ENCODE peak calls at places on chromosomes 11 and 22, in four cellular contexts. C is K562, K is HEK293T, X is HepG2. N is an unnamed sample.
A peak's percentile ranks its signal among the peaks of the same experiment; 100 is the strongest.

GRCh38 chr22:17842386-17842785 is 68.1 kb upstream of the BID start:
- DNase-seq in K (no peak), C (no peak), X (no peak), N (no peak)

GRCh38 chr11:38300570-38300969 is 1702.5 kb upstream of the RAG2 start:
- DNase-seq in X (no peak), K (no peak), C (no peak), N (no peak)

GRCh38 chr22:40058265-40058664 is 63.5 kb downstream of the FAM83F start:
- DNase-seq in C (peak; percentile 66), X (no peak), K (peak; percentile 33), N (no peak)

GRCh38 chr11:127816959-127817358 is 770.4 kb downstream of the ETS1 start:
- DNase-seq in X (no peak), K (no peak), C (no peak), N (no peak)

GRCh38 chr11:102564110-102564509 is 33.6 kb upstream of the MMP7 start:
- DNase-seq in C (peak; percentile 8), K (no peak), X (peak; percentile 27), N (no peak)

GRCh38 chr11:28922351-28922981 is 814.3 kb downstream of the METTL15 start:
- DNase-seq in K (no peak), X (no peak), C (no peak), N (no peak)

GRCh38 chr11:10044618-10045017 is 249.4 kb downstream of the SBF2 start:
- DNase-seq in X (peak; percentile 4), C (no peak), K (no peak), N (no peak)

GRCh38 chr22:19505735-19506126 is 18.5 kb downstream of the CLDN5 start:
- DNase-seq in X (no peak), K (no peak), C (no peak), N (no peak)

GRCh38 chr11:106288057-106288456 is 210.6 kb downstream of the AASDHPPT start:
- DNase-seq in K (no peak), C (no peak), X (no peak), N (no peak)

GRCh38 chr22:37739000-37739399 is 42.2 kb downstream of the TRIOBP start:
- DNase-seq in K (no peak), C (no peak), X (no peak), N (no peak)

GRCh38 chr11:88292156-88292844 is 45.2 kb downstream of the CTSC start:
- DNase-seq in K (no peak), X (peak; percentile 6), C (no peak), N (no peak)

GRCh38 chr11:119683783-119684182 is 45.2 kb downstream of the NECTIN1 start:
- DNase-seq in X (no peak), C (no peak), K (no peak), N (no peak)

DNA sequence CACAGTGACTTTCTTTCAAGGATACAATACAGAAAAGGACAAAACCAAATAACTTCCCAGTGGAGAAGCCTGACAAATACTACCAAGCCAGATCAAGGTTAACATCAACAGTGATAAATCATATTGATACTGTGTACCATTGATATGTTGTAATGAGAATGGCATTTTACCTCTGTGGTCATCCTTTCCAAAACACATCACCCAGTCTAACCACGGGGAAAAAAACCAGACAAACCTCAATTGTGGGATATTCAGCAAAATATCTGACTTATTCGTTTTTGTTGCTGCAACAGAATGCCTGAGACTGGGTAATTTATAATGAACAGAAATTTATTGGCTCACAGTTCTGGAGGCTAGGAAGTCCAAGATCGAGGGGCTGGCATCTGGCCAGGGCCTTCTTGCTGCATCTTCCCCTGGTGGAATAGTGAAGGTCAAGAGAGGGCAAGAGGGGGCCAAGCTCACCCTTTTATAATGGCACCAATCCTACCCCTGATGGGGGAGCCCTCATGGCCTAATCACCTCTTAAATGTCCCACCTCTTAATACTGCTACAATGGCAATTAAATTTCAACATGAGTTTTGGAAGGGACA is 66.1 kb downstream of the FAM76B start:
- DNase-seq in C (no peak), K (no peak), X (no peak), N (no peak)
- TF ChIP-seq ELF4 in C (no peak), K (no peak), X (no peak), N (no peak)

GRCh38 chr11:34616086-34616485 is 4.8 kb upstream of the EHF start:
- DNase-seq in K (no peak), X (no peak), C (no peak), N (no peak)

GRCh38 chr11:34613015-34613414 is 7.9 kb upstream of the EHF start:
- DNase-seq in C (no peak), X (no peak), K (no peak), N (no peak)

GRCh38 chr11:34616830-34617504 is 3.9 kb upstream of the EHF start:
- DNase-seq in K (no peak), X (no peak), C (peak; percentile 63), N (no peak)

GRCh38 chr11:34613462-34614183 is 7.3 kb upstream of the EHF start:
- DNase-seq in X (no peak), C (no peak), K (no peak), N (no peak)

DNA sequence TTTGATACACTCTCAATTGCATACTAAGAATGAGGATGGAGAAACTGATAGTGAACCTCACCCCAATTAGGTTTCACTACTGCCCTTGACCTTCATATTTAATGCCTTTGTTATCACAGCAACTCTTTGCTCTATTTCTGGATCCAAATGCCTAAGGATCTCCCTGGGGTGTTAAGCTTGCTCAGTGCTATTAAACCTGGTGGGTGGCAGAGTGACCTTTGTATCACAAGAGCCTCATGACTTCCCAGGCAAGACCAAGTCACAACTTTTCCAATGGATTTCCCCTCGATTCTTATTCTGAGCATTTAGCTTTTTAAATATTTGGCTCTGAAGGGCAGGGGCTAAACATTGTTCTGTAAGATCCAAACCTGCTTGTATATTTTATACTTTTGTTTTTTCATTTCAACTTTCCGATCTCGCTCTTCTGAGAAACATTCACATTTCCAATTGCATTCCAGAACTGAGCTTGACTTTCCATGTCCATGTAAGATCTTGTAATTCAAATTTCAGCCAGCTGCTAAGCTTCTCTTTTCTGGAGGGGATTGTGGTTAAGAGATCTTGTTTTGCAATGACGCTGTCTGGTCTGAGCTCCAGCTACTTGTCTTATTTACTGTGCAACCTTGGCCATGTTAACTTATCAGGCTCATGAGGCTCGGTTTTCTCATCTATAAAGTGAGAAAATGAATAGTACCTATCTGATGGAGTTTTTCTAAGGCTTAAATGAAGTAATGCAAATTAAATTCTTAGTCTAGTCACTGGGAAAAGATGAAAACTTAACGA is 6.4 kb upstream of the EHF start:
- DNase-seq in K (no peak), X (no peak), C (no peak), N (no peak)
- TF ChIP-seq ELF4 in K (no peak), X (no peak), C (no peak), N (no peak)

DNA sequence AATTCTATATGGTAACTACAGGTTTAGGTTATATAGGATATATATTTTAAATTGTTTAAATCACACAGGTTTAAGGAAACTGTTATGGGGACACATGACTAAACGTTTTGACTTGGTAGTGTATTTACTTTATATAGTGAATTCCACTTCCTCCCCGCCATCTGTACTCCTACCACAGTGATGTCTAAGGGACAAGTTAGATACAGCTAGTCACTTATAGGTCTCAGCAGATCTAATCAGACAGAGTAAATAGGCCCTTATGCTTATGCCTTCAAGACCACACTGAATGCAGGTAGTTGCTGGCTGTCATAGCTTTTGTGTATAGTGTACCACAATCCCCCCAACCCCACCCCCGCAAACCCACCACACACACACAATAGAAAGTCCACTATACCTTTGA is 8.2 kb downstream of the SESN3 start:
- DNase-seq in C (peak; percentile 26), K (no peak), X (no peak), N (no peak)
- TF ChIP-seq ELF4 in C (no peak), K (no peak), X (no peak), N (no peak)

GRCh38 chr11:70169632-70170031 is 33.5 kb upstream of the FADD start:
- DNase-seq in C (no peak), X (no peak), K (no peak), N (no peak)

GRCh38 chr11:70174846-70175764 is 28.0 kb upstream of the FADD start:
- DNase-seq in K (no peak), X (no peak), C (no peak), N (no peak)

GRCh38 chr11:70170596-70171210 is 32.4 kb upstream of the FADD start:
- DNase-seq in C (no peak), K (no peak), X (no peak), N (no peak)

GRCh38 chr11:70169136-70169535 is 34.0 kb upstream of the FADD start:
- DNase-seq in K (no peak), X (no peak), C (no peak), N (no peak)

GRCh38 chr11:70173018-70173417 is 30.1 kb upstream of the FADD start:
- DNase-seq in K (no peak), X (peak; percentile 20), C (no peak), N (no peak)
- TF ChIP-seq ELF4 in K (no peak), X (no peak), C (no peak), N (no peak)

GRCh38 chr11:72985645-72986044 is 156.5 kb downstream of the FCHSD2 start:
- DNase-seq in K (no peak), C (no peak), X (peak; percentile 15), N (no peak)
- TF ChIP-seq ELF4 in K (no peak), C (no peak), X (no peak), N (no peak)

DNA sequence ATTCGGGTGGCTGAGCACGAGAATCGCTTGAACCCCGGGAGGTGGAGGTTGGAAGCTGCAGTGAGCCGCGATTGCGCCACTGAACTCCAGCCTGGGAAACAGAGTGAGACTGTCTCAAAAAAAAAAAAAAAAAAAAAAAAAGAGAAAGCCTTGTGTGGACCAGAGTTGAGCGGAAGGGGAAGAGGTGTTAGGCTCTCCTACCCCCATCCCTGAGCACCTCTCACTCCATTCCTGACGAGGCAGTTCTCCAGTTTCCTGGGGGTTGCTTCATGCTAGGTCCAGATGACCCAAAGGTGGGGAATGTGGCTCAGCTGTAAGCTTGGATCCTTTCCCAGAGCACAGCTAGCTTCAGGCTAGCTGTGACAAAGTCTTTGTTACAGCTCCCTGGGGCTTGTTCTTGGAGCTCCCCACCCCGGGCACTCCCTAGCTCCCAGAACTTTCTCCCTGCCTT is 8.8 kb upstream of the DNAL4 start:
- DNase-seq in X (peak; percentile 53), K (no peak), C (no peak), N (no peak)
- TF ChIP-seq ELF4 in X (no peak), K (no peak), C (no peak), N (no peak)

DNA sequence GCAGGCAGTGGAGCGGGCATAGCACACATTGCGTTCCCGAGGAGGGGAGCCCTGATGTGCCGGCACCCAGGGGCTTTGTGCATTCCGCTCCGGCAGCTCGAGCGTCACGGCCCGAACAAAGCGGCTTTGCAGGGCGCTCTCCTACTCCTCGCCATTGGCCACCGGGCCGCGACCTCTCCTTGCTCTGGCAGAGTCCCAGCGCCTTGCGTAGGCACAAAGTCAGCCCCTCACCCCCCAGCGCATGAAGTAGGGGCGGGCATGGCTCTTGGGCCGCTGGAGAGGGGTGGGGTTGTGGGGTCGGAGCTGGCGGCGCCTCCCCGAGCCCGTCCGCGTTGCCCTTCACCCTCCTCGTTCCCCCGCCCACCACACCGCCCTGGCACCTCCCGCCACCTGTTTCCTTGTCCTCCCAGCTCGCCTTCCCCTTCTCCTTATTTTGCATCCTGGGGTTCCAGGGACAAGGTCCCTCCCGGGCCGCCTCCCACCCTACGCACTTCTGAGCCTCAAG is 781 bp upstream of the PPARA start:
- DNase-seq in K (no peak), C (no peak), X (no peak), N (peak; percentile 56)
- TF ChIP-seq ELF4 in K (no peak), C (no peak), X (no peak), N (no peak)

GRCh38 chr11:65870307-65870658 is 2.3 kb downstream of the EFEMP2 start:
- DNase-seq in X (no peak), C (no peak), K (no peak), N (no peak)
- TF ChIP-seq ELF4 in X (no peak), C (no peak), K (no peak), N (no peak)

GRCh38 chr11:99176430-99176829 is 155.7 kb downstream of the CNTN5 start:
- DNase-seq in C (no peak), K (no peak), X (no peak), N (no peak)
- TF ChIP-seq ELF4 in C (no peak), K (no peak), X (no peak), N (no peak)

N was measured in WTC11.